ENCODE peak calls at places on chromosome 4, in five cellular contexts. M is BE2C, A is mesendoderm, K is lower lobe of right lung, E is MM.1S. B is an unnamed sample. For H3K4me1 and H3K27me3, the result is how much of the 10 kb centered on the place peaks cover.

GRCh38 chr4:118032691-118033090 is 1.6 kb upstream of the NDST3 start:
- DNase-seq in K (no peak), A (peak), M (peak), E (no peak), B (no peak)

GRCh38 chr4:127975121-127975770 is 10.0 kb downstream of the ABHD18 start:
- DNase-seq in A (no peak), M (no peak), E (no peak), K (no peak), B (no peak)

GRCh38 chr4:176641237-176641636 is 151.5 kb downstream of the VEGFC start:
- DNase-seq in K (no peak), M (no peak), E (no peak), A (no peak), B (no peak)

GRCh38 chr4:141801558-141801957 is 165.2 kb downstream of the IL15 start:
- DNase-seq in K (no peak), E (no peak), A (no peak), M (no peak), B (no peak)

GRCh38 chr4:155522201-155522600 is 144.4 kb upstream of the GUCY1A1 start:
- DNase-seq in K (no peak), E (no peak), A (no peak), M (no peak), B (no peak)

GRCh38 chr4:14871676-14872430 is 130.4 kb upstream of the CPEB2 start:
- DNase-seq in K (peak), M (peak), A (peak), E (peak), B (peak)

GRCh38 chr4:74370912-74371311 is 6.0 kb downstream of the EREG start:
- DNase-seq in E (peak), M (peak), K (no peak), A (peak), B (peak)

GRCh38 chr4:2395038-2395437 is 23.4 kb downstream of the ZFYVE28 start:
- DNase-seq in M (no peak), A (no peak), K (no peak), E (no peak), B (no peak)

GRCh38 chr4:78651250-78651860 is 99.8 kb downstream of the ANXA3 start:
- DNase-seq in A (no peak), M (no peak), E (no peak), K (no peak), B (no peak)

GRCh38 chr4:114264877-114265291 is 285.4 kb upstream of the ARSJ start:
- DNase-seq in E (no peak), K (no peak), A (no peak), M (no peak), B (no peak)

GRCh38 chr4:109231331-109231730 is 71.1 kb downstream of the COL25A1 start:
- DNase-seq in M (no peak), E (no peak), K (no peak), A (no peak), B (no peak)

GRCh38 chr4:65190780-65191179 is 479.5 kb downstream of the EPHA5 start:
- DNase-seq in M (no peak), A (no peak), E (no peak), K (no peak), B (no peak)

GRCh38 chr4:59094505-59094904 is 1984.3 kb upstream of the IGFBP7 start:
- DNase-seq in K (no peak), A (peak), E (no peak), M (no peak), B (no peak)

GRCh38 chr4:6926681-6927478 is 17.3 kb downstream of the TBC1D14 start:
- DNase-seq in M (peak), K (peak), A (peak), E (no peak), B (no peak)

GRCh38 chr4:25155957-25156356 is 4.3 kb downstream of the SEPSECS start:
- DNase-seq in M (no peak), E (no peak), A (no peak), K (no peak), B (no peak)

GRCh38 chr4:133385161-133385954 is 236.3 kb downstream of the PCDH10 start:
- DNase-seq in M (no peak), A (no peak), K (no peak), E (no peak), B (no peak)

GRCh38 chr4:22093126-22093525 is 144.6 kb upstream of the KCNIP4 start:
- DNase-seq in K (no peak), A (no peak), M (no peak), E (no peak), B (no peak)

GRCh38 chr4:15677507-15677988 is 4.1 kb upstream of the FAM200B start:
- DNase-seq in M (no peak), A (peak), E (no peak), K (no peak), B (no peak)

GRCh38 chr4:39348371-39349265 is 17.5 kb downstream of the RFC1 start:
- DNase-seq in E (no peak), K (no peak), M (no peak), A (no peak), B (no peak)

GRCh38 chr4:23881674-23882337 is 8.0 kb downstream of the PPARGC1A start:
- DNase-seq in M (no peak), K (no peak), E (peak), A (no peak), B (no peak)

GRCh38 chr4:151690884-151691283 is 69.9 kb downstream of the GATB start:
- DNase-seq in A (no peak), M (no peak), E (no peak), K (no peak), B (no peak)

GRCh38 chr4:184994010-184994622 is 24.2 kb upstream of the HELT start:
- DNase-seq in K (no peak), E (no peak), M (no peak), A (no peak), B (no peak)

GRCh38 chr4:70855464-70855863 is 15.8 kb upstream of the GRSF1 start:
- DNase-seq in A (no peak), K (no peak), M (no peak), E (no peak), B (no peak)

GRCh38 chr4:85756938-85757337 is 282.0 kb downstream of the ARHGAP24 start:
- DNase-seq in E (no peak), M (peak), K (no peak), A (peak), B (no peak)

GRCh38 chr4:54094449-54094848 is 5.5 kb upstream of the GSX2 start:
- DNase-seq in E (no peak), A (no peak), K (no peak), M (no peak), B (no peak)

GRCh38 chr4:118348886-118349285 is 3.9 kb downstream of the PRSS12 start:
- DNase-seq in M (no peak), A (no peak), E (no peak), K (peak), B (no peak)

GRCh38 chr4:147658501-147658900 is 25.5 kb downstream of the PRMT9 start:
- DNase-seq in K (no peak), E (no peak), A (no peak), M (no peak), B (no peak)

GRCh38 chr4:145130788-145131398 is 32.8 kb downstream of the ABCE1 start:
- DNase-seq in A (no peak), E (no peak), M (no peak), K (no peak), B (no peak)

GRCh38 chr4:73447701-73448100 is 11.7 kb downstream of the AFP start:
- DNase-seq in E (no peak), A (no peak), K (no peak), M (no peak), B (no peak)

GRCh38 chr4:87019243-87019817 is 84.5 kb downstream of the AFF1 start:
- DNase-seq in E (no peak), A (no peak), M (no peak), K (no peak), B (no peak)

GRCh38 chr4:87017580-87018061 is 82.8 kb downstream of the AFF1 start:
- DNase-seq in A (no peak), E (no peak), K (no peak), M (no peak), B (no peak)

GRCh38 chr4:87018751-87019150 is 83.9 kb downstream of the AFF1 start:
- DNase-seq in E (no peak), M (no peak), K (no peak), A (no peak), B (no peak)

GRCh38 chr4:87024181-87024580 is 89.4 kb downstream of the AFF1 start:
- DNase-seq in K (no peak), A (no peak), M (no peak), E (no peak), B (no peak)

GRCh38 chr4:87019898-87020297 is 85.1 kb downstream of the AFF1 start:
- DNase-seq in K (no peak), M (no peak), A (no peak), E (no peak), B (no peak)
- H3K4me1 ChIP-seq in K (half or more), M (under half), A (under half), E (under half), B (under half)

DNA sequence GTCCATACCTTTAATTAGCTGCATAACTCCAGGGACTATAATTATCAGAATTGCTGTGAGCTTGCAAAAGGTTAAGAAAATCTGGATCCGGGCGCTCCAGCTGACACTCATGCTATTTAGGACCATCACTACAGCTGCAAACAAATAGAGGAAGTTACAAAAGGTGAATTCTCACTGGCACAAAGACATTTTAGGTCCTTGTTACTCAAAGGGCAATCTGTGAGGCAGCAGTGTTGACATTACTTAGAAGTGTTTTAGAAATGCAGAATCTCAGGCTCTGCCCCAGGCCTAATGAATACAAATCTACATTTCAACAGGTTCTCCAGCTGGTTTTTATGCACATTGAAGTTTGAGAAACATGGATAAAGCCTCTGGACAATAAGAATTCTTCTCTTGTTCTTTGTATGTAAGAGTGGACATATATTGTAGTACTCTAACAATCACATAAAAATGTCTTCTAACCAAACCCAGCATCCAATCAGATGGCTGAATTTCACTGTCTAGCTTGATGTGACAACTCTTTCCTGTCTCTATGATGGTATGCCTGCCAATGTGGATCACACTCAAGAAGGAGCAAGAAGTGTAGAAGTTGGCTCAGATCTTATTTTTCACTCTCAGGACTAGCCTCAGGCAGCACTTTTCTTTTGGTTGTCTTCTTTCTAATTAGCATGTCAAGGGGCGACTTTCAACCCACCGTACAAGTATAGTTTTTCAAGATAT is 18.8 kb downstream of the SLC7A11 start:
- DNase-seq in A (peak), K (no peak), M (no peak), E (no peak), B (peak)
- H3K4me3 ChIP-seq in A (no peak), K (no peak), M (no peak), E (no peak), B (no peak)

GRCh38 chr4:112522389-112522788 is 6.4 kb upstream of the NEUROG2 start:
- DNase-seq in E (no peak), M (no peak), A (no peak), K (no peak), B (no peak)

GRCh38 chr4:112518675-112519074 is 2.7 kb upstream of the NEUROG2 start:
- DNase-seq in A (no peak), E (no peak), K (no peak), M (no peak), B (peak)

GRCh38 chr4:112519689-112520597 is 4.0 kb upstream of the NEUROG2 start:
- DNase-seq in A (peak), K (no peak), E (no peak), M (no peak), B (no peak)

GRCh38 chr4:112521123-112522116 is 5.4 kb upstream of the NEUROG2 start:
- DNase-seq in A (peak), E (no peak), K (no peak), M (no peak), B (peak)

GRCh38 chr4:112520598-112521122 is 4.7 kb upstream of the NEUROG2 start:
- DNase-seq in E (no peak), A (peak), K (no peak), M (no peak), B (no peak)
- H3K27me3 ChIP-seq in E (under half), A (half or more), K (half or more), M (half or more), B (under half)

GRCh38 chr4:8040607-8041006 is 100.9 kb upstream of the AFAP1 start:
- DNase-seq in A (no peak), M (no peak), K (no peak), E (no peak), B (no peak)
- H3K4me1 ChIP-seq in A (under half), M (under half), K (under half), E (under half), B (under half)

DNA sequence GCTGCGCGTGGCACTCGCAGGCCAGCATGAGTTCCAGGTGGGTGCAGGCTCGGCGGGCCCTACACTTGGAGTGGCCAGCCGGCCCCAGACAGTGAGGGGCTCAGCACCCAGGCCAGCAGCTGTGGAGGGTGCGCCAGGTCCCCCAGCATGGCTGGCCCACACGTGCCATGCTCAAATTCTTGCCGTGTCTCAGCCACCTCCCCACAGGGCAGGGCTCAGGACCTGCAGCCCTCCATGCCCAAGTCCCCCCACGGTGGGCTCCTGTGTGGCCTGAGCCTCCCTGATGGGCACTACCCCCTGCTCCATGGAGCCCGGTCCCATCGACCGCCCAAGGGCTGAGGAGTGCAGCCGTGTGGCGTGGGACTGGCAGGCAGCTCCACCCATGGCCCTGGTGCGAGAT is 210.2 kb downstream of the COX7B2 start:
- DNase-seq in K (no peak), A (no peak), M (no peak), E (no peak), B (no peak)
- H3K4me3 ChIP-seq in K (no peak), A (no peak), M (no peak), E (no peak), B (no peak)

GRCh38 chr4:41753942-41754341 is 5.4 kb upstream of the PHOX2B start:
- DNase-seq in K (no peak), E (no peak), M (peak), A (no peak), B (no peak)
- H3K27me3 ChIP-seq in K (half or more), E (under half), M (under half), A (half or more), B (half or more)

DNA sequence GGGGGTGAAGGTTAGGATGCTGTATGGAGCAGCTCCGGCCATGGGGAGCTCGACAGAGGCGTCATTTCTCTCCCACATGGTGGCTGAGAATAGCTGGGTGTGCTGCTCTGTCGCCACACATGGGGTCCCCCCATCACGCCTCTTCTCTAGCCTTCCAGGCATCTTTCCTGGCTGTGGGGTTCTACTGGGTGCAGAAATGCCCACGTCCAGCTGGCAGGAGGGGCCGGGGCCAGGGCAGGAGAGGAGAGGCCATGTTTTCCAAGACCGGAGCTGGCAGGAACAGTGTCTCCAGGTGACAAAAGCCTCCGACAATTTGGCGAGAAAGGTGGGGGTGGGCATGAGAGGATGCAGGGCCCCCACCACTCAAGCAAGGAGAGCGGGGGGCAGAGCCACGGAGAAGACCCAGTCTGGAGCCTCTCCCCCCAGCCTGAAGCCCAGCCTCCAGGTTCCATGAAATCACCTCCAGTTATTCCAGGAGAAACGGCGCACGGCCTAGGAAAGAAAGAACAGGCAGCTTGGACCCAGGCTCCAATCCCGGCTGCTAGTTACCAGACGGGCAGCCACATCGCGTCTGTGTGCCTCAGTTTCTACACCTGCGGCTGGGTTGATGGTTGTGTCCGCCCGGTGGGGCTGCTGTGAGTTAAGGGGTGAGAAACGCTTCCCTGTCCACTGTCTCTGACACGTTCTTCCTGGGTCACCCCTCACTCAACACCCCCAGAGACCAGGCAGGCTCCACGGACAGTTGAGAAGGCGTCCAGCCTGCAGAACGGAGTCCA is 27.4 kb upstream of the SPON2 start:
- DNase-seq in M (no peak), K (no peak), A (no peak), E (no peak), B (peak)
- H3K4me1 ChIP-seq in M (under half), K (half or more), A (under half), E (under half), B (under half)

DNA sequence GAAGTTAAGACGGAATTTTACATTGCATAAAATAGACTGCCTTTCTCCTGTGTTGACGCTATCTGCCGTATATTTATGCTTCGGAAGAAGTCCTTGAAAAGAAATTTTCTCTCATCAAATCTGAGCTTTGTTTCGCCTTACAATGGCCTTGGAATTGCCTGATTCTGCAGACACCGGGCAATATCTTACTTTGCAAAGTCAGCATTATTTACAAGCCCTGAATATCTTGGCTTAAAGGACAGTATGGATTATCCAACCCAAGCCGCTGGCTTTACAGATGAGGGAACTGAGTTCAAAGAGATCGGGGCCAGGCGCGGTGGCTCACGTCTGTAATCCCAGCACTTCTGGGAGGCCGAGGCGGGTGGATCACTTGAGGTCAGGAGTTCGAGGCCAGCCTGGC is 1.1 kb upstream of the MANBA start:
- DNase-seq in M (no peak), E (no peak), K (no peak), A (no peak), B (no peak)
- H3K4me3 ChIP-seq in M (no peak), E (peak), K (peak), A (no peak), B (no peak)

DNA sequence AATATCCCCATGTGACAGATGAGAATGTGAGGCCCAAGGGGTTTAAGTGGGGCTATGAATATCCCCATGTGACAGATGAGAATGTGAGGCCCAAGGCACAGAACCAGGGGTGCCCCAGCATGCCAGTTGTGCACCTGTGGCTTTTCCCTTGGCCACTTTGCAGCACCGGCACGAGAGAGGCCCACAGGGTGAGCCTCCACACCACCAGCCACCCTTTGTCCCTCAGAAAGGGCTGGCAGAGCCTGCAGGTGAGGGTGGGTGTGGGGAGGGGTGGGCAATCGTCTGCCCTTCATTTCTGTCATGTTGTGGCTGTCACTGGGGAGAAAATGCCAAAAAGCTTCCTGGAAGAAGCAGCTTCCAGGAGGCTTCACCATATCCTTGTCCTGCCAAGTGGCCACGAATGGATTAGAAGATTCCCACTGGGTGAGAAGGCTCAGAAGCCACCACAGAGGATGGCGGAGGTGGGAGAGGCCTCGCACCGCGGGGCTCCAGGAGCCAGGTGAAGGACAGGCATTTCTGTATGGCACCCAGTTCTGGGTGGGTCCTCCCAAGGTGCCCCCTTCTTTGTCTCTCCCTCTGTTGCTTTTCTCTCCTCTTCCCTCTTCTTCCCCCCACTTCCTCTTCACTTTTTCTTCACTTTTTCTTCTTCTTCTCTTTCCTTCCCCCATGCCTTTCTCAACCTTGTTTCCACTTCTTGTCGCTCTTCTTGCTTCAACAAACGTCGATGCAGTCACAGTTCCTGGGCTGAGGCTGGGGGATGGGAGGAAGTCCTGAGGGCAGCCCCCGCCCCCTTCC is 469 bp upstream of the GPR78 start:
- DNase-seq in M (no peak), K (no peak), A (no peak), E (no peak), B (no peak)
- H3K27me3 ChIP-seq in M (under half), K (under half), A (under half), E (half or more), B (under half)

B was measured in HAP-1.